ENCODE peak calls at places on chromosomes 3 and 15, in ten cellular contexts. L, P, B, X, Z, N, K, R, T and U are unnamed samples.

GRCh38 chr3:74527566-74527965 is 86.9 kb downstream of the CNTN3 start:
- DNase-seq in Z (no peak), P (no peak), X (no peak), B (no peak), L (no peak), T (no peak), N (no peak), R (no peak), K (no peak), U (no peak)

GRCh38 chr3:185797108-185797881 is 27.5 kb downstream of the IGF2BP2 start:
- DNase-seq in P (no peak), B (no peak), T (no peak), N (no peak), R (no peak), L (no peak), X (no peak), Z (no peak), K (no peak), U (no peak)

GRCh38 chr3:119891944-119892721 is 110.2 kb downstream of the NR1I2 start:
- DNase-seq in T (peak), R (no peak), Z (peak), X (peak), N (peak), K (peak), B (peak), P (peak), L (peak), U (no peak)

GRCh38 chr3:183545688-183546087 is 9.8 kb downstream of the KLHL6 start:
- DNase-seq in K (no peak), B (no peak), T (no peak), R (no peak), N (no peak), P (no peak), L (no peak), Z (no peak), X (no peak), U (no peak)

GRCh38 chr15:41483519-41483918 is 10.2 kb upstream of the ITPKA start:
- DNase-seq in Z (no peak), N (no peak), L (no peak), X (no peak), B (no peak), K (no peak), P (no peak), T (no peak), R (no peak), U (no peak)

GRCh38 chr15:95839367-95839782 is 491.1 kb upstream of the NR2F2 start:
- DNase-seq in Z (no peak), R (no peak), T (no peak), L (no peak), P (no peak), N (no peak), K (no peak), B (no peak), X (no peak), U (no peak)

GRCh38 chr3:119331661-119332060 is 37.5 kb downstream of the ARHGAP31 start:
- DNase-seq in T (no peak), N (no peak), L (no peak), P (no peak), R (no peak), Z (no peak), K (no peak), X (no peak), B (no peak), U (no peak)

GRCh38 chr3:171239757-171240503 is 213.4 kb upstream of the SLC2A2 start:
- DNase-seq in K (no peak), N (no peak), B (no peak), P (no peak), X (no peak), R (no peak), T (peak), L (no peak), Z (no peak), U (no peak)

GRCh38 chr3:10189557-10190374 is 25.0 kb downstream of the IRAK2 start:
- DNase-seq in P (peak), X (peak), Z (peak), K (no peak), T (no peak), N (no peak), L (no peak), B (no peak), R (no peak), U (no peak)

GRCh38 chr3:99637381-99638111 is 848 bp upstream of the COL8A1 start:
- DNase-seq in L (no peak), X (peak), P (no peak), R (peak), B (no peak), K (peak), N (peak), T (peak), Z (no peak), U (no peak)

GRCh38 chr15:83276661-83277060 is 7.8 kb downstream of the BNC1 start:
- DNase-seq in P (no peak), T (no peak), N (no peak), R (no peak), Z (no peak), K (no peak), L (no peak), X (no peak), B (no peak), U (no peak)

GRCh38 chr15:83775738-83776137 is 121.8 kb downstream of the ADAMTSL3 start:
- DNase-seq in B (no peak), X (no peak), T (no peak), K (no peak), N (no peak), P (no peak), Z (peak), R (no peak), L (no peak), U (no peak)

GRCh38 chr3:47273564-47273963 is 9.0 kb downstream of the KIF9 start:
- DNase-seq in X (no peak), P (no peak), L (no peak), T (no peak), K (peak), B (no peak), R (no peak), Z (no peak), N (no peak), U (no peak)

GRCh38 chr3:50430186-50430585 is 70.9 kb upstream of the TMEM115 start:
- DNase-seq in P (no peak), T (no peak), Z (no peak), B (no peak), R (no peak), L (no peak), K (no peak), N (no peak), X (no peak), U (no peak)

GRCh38 chr3:184716652-184717607 is 5.1 kb upstream of the MAGEF1 start:
- DNase-seq in P (no peak), T (peak), X (peak), K (peak), B (peak), L (no peak), Z (peak), N (no peak), R (no peak), U (peak)

GRCh38 chr3:183210862-183211341 is 42.2 kb upstream of the B3GNT5 start:
- DNase-seq in R (no peak), B (no peak), L (no peak), K (no peak), P (peak), T (no peak), Z (peak), N (no peak), X (no peak), U (peak)

GRCh38 chr3:128252083-128252482 is 98.8 kb downstream of the EEFSEC start:
- DNase-seq in R (no peak), Z (no peak), X (no peak), B (no peak), K (no peak), P (no peak), T (no peak), L (no peak), N (no peak), U (no peak)

GRCh38 chr3:8539419-8539818 is 37.8 kb downstream of the LMCD1 start:
- DNase-seq in K (no peak), L (no peak), N (no peak), P (no peak), R (no peak), X (no peak), B (no peak), Z (no peak), T (peak), U (no peak)

GRCh38 chr3:124818398-124819150 is 68.6 kb downstream of the ITGB5 start:
- DNase-seq in R (no peak), Z (no peak), P (no peak), L (no peak), X (no peak), K (no peak), B (no peak), N (no peak), T (no peak), U (no peak)

GRCh38 chr3:112364291-112364690 is 31.3 kb downstream of the CD200 start:
- DNase-seq in T (no peak), N (no peak), R (no peak), X (no peak), L (no peak), B (no peak), P (no peak), K (no peak), Z (no peak), U (no peak)

GRCh38 chr15:61141497-61142125 is 87.5 kb downstream of the RORA start:
- DNase-seq in R (no peak), P (no peak), N (no peak), Z (no peak), X (no peak), T (no peak), K (no peak), L (no peak), B (peak), U (no peak)

GRCh38 chr3:194057570-194058188 is 78.3 kb upstream of the HES1 start:
- DNase-seq in P (no peak), X (no peak), N (no peak), R (no peak), Z (no peak), K (no peak), T (no peak), L (no peak), B (no peak), U (no peak)

GRCh38 chr3:11522953-11523792 is 120.5 kb downstream of the VGLL4 start:
- DNase-seq in Z (no peak), P (peak), T (peak), X (no peak), B (no peak), N (no peak), K (no peak), R (no peak), L (no peak), U (no peak)

GRCh38 chr15:87365221-87365620 is 891.3 kb downstream of the NTRK3 start:
- DNase-seq in B (no peak), X (no peak), T (no peak), N (no peak), P (no peak), Z (no peak), L (peak), K (no peak), R (no peak), U (no peak)

GRCh38 chr3:45026957-45027356 is 854 bp downstream of the CLEC3B start:
- DNase-seq in T (no peak), X (peak), Z (no peak), R (no peak), P (peak), N (no peak), L (no peak), K (no peak), B (no peak), U (peak)

GRCh38 chr15:29674661-29675533 is 147.4 kb downstream of the TJP1 start:
- DNase-seq in B (peak), T (peak), P (peak), N (peak), L (no peak), R (peak), Z (no peak), K (peak), X (peak), U (peak)

GRCh38 chr3:16085884-16086608 is 88.4 kb upstream of the GALNT15 start:
- DNase-seq in P (peak), T (no peak), K (no peak), L (no peak), B (no peak), X (no peak), R (no peak), N (no peak), Z (no peak), U (no peak)

GRCh38 chr3:16088496-16088895 is 86.0 kb upstream of the GALNT15 start:
- DNase-seq in L (no peak), P (no peak), R (no peak), N (no peak), K (no peak), Z (no peak), T (no peak), B (no peak), X (no peak), U (no peak)

GRCh38 chr3:16086690-16087089 is 87.8 kb upstream of the GALNT15 start:
- DNase-seq in T (peak), X (no peak), P (no peak), N (peak), Z (no peak), K (peak), L (no peak), B (peak), R (no peak), U (no peak)

GRCh38 chr3:16084887-16085286 is 89.6 kb upstream of the GALNT15 start:
- DNase-seq in Z (no peak), X (no peak), B (no peak), P (no peak), L (no peak), K (no peak), N (no peak), T (no peak), R (no peak), U (no peak)

DNA sequence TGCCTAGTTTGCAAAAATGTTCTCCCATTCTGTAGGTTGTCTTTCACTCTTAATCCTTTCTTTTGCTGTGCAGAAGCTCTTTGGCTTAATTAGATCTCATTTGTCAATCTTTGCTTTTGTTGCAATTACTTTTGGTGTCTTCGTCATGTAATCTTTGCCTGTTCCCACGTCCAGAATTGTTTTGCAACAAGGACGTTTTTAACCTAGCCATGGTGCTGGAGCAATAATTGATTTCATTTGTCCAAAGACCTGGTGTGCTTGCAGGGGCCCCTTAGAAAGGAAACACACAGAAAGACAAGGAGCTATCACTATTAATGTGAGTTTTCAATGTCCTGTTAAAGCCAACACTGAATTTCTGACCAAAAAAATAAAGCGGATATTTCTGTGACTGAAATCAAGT is 89.1 kb upstream of the GALNT15 start:
- DNase-seq in T (no peak), N (no peak), K (no peak), L (no peak), X (no peak), B (no peak), P (no peak), R (no peak), Z (no peak), U (no peak)
- TF ChIP-seq CTCF in T (no peak), N (no peak), K (no peak), L (no peak), X (no peak), B (no peak), P (no peak), R (no peak), Z (no peak), U (no peak)

GRCh38 chr3:138263104-138263503 is 66.5 kb downstream of the NME9 start:
- DNase-seq in T (no peak), N (no peak), R (no peak), K (no peak), Z (no peak), B (no peak), P (no peak), L (no peak), X (no peak), U (no peak)
- TF ChIP-seq CTCF in T (no peak), N (no peak), R (no peak), K (no peak), Z (no peak), B (peak), P (peak), L (peak), X (no peak), U (peak)

DNA sequence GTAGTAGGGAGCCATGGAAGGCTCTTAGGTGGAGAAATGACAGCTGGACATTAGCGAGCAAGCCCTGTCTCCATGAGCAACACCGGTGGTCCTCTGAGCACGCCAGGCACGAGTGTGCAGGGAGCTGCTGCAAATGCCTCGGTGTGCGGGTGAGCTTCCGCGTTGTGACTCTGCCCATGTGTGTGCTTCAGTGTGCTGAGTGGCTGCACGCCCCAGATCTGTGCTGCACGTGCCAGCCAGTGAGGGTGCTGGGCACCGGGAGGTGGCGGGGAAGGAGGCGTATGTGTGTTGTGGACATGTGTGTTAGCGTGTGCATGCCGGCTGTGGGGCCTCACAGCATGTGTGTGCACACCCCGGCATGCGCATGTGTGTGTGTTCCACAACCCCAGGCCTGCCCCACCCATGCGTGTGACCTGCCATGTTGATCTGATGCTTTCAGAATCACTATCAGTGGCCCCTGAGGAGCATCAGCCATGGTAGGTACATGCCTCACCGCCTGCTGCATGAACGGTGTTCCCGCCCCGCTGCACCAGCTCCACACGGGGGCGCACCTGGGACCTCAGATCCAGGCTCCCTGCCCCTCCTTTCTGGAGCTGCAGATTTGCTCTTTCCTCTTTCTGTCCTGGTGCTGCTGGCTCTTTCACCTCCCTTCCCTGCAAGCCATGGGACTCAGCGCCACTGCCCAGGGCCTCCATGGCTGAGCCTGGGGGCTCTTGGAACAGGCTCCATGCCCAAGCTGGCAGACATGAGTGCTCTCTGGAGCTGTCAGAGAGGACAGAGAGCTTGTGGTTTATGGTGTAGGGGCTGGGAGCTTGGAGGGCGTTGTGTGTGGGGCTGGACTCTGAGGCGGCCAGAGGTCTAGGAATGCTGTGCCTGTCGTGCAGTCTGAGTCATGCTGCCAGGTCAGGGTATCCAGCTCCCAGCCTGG is 169.4 kb downstream of the TBC1D2B start:
- DNase-seq in X (peak), T (no peak), Z (peak), P (peak), N (peak), B (peak), L (no peak), R (peak), K (peak), U (peak)
- TF ChIP-seq CTCF in X (no peak), T (no peak), Z (peak), P (no peak), N (peak), B (peak), L (peak), R (peak), K (peak), U (no peak)

GRCh38 chr3:14375192-14375591 is 27.2 kb upstream of the SLC6A6 start:
- DNase-seq in B (no peak), Z (no peak), N (no peak), X (no peak), R (no peak), P (no peak), T (no peak), L (no peak), K (no peak), U (no peak)
- TF ChIP-seq CTCF in B (peak), Z (no peak), N (no peak), X (peak), R (no peak), P (no peak), T (no peak), L (no peak), K (no peak), U (no peak)

GRCh38 chr15:33729648-33730047 is 238.6 kb upstream of the CHRM5 start:
- DNase-seq in P (no peak), K (no peak), X (peak), B (no peak), R (no peak), L (no peak), Z (no peak), T (no peak), N (no peak), U (no peak)
- TF ChIP-seq CTCF in P (peak), K (no peak), X (no peak), B (no peak), R (no peak), L (peak), Z (no peak), T (no peak), N (no peak), U (peak)

DNA sequence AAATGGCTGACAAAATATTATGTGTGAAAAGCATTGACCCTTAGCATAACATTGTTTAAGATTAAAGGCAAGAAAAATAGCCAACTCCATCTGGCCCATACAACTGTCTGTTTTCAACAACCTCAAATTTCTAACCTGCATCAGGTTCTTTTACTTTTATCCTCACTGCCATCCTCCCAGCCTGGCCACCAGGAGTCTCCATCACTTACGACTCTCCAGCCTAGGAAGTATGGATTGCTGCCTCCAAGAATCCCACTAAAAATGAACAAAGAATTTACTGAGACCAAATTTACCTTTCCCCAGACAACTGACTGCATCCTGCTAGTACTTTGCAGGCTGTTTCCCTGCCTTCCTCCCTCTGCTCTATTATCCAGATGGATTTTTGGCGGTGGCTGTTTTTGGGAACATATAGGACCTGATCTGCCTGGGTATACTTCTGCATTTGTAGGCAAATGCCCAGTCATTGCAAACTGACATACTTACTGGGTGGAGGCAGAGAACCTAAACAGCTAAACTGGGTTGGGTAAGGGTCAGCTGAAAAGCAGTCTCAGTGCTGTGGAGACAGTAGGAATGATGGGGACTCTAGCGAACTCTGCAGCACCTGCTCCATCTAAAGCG is 144.2 kb downstream of the GHSR start:
- DNase-seq in X (no peak), P (no peak), R (no peak), B (no peak), L (no peak), N (no peak), Z (no peak), K (no peak), T (no peak), U (no peak)
- TF ChIP-seq CTCF in X (no peak), P (no peak), R (no peak), B (peak), L (no peak), N (no peak), Z (no peak), K (no peak), T (no peak), U (peak)

GRCh38 chr3:60136606-60137005 is 1086.8 kb upstream of the CFAP20DC start:
- DNase-seq in T (no peak), L (no peak), N (no peak), Z (no peak), R (no peak), B (no peak), K (no peak), P (no peak), X (no peak), U (no peak)
- TF ChIP-seq CTCF in T (no peak), L (no peak), N (no peak), Z (no peak), R (no peak), B (peak), K (no peak), P (no peak), X (no peak), U (no peak)

DNA sequence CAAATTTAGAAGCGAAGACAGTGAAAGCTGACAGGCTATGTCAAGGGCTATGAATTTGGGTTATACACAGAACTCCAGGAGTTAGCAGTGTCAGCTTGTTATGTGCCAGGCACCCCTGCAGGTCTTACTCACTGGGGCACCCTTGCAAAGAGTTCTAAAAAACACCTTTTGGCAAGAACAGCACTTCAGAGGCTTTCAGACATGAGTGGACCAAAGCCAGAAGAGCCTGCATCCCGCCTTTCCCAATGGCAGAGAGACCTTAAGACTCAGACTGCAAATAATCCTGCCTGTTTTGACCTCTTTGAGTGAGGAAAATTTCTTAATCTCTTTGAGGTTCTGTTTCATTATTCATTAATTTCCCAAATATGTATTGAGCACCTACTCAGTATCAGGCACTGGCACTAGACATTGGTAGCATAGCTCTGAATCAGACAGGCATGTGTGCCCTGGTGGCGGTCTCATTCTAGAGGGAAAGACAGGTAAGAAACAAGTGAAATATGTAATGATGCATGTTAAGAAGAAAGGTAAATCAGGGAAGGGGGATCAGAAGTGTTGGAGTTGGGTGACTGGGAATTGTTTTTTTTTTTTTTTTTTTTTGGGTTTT is 280.0 kb downstream of the KBTBD8 start:
- DNase-seq in T (no peak), X (no peak), L (no peak), R (no peak), K (no peak), N (no peak), Z (no peak), B (no peak), P (no peak), U (no peak)
- TF ChIP-seq CTCF in T (no peak), X (no peak), L (no peak), R (no peak), K (no peak), N (no peak), Z (no peak), B (no peak), P (no peak), U (no peak)